ENCODE peak calls at places on chromosome 21, in six cellular contexts. J is psoas muscle; O is adrenal gland; L is pancreas; S is sigmoid colon; U is CD8-positive, alpha-beta T cell. C is an unnamed sample.

GRCh38 chr21:45291613-45292398 is 4.1 kb upstream of the POFUT2 start:
- DNase-seq in O (peak), U (no peak), L (no peak), S (peak), J (no peak), C (no peak)

GRCh38 chr21:31316488-31317169 is 27.4 kb downstream of the TIAM1 start:
- DNase-seq in O (no peak), U (no peak), L (no peak), J (no peak), S (no peak), C (no peak)

GRCh38 chr21:44462090-44462833 is 7.0 kb downstream of the LRRC3 start:
- DNase-seq in O (no peak), J (no peak), U (no peak), S (peak), L (no peak), C (no peak)

GRCh38 chr21:45861156-45861870 is 120.3 kb upstream of the COL6A1 start:
- DNase-seq in L (no peak), O (peak), S (no peak), J (no peak), U (no peak), C (no peak)

GRCh38 chr21:30193201-30193600 is 22.7 kb downstream of the CLDN8 start:
- DNase-seq in O (no peak), U (no peak), J (no peak), S (no peak), L (no peak), C (no peak)

GRCh38 chr21:46097826-46098286 is at the start of gene COL6A2:
- DNase-seq in O (peak), J (peak), U (peak), S (peak), L (peak), C (no peak)

GRCh38 chr21:41481191-41481590 is 26.8 kb downstream of the TMPRSS2 start:
- DNase-seq in J (no peak), U (no peak), O (no peak), L (no peak), S (no peak), C (no peak)

GRCh38 chr21:28160378-28160777 is 832.3 kb downstream of the LTN1 start:
- DNase-seq in S (no peak), U (no peak), L (no peak), O (no peak), J (peak), C (no peak)

GRCh38 chr21:31750843-31751242 is 18.9 kb upstream of the SCAF4 start:
- DNase-seq in J (no peak), L (no peak), O (no peak), S (no peak), U (no peak), C (no peak)

GRCh38 chr21:45790427-45790826 is 146.9 kb downstream of the PCBP3 start:
- DNase-seq in J (no peak), L (no peak), O (no peak), U (no peak), S (no peak), C (no peak)

GRCh38 chr21:39073063-39073462 is 110.2 kb downstream of the PSMG1 start:
- DNase-seq in S (no peak), U (no peak), J (no peak), O (no peak), L (no peak), C (no peak)

GRCh38 chr21:44058652-44058964 is 46.5 kb downstream of the TRAPPC10 start:
- DNase-seq in J (no peak), U (no peak), L (no peak), O (peak), S (no peak), C (no peak)

GRCh38 chr21:31911138-31911907 is 38.5 kb downstream of the HUNK start:
- DNase-seq in S (no peak), O (peak), L (no peak), J (no peak), U (no peak), C (no peak)

GRCh38 chr21:34580181-34580700 is 34.7 kb downstream of the RCAN1 start:
- DNase-seq in U (no peak), S (no peak), O (peak), J (peak), L (peak), C (no peak)

GRCh38 chr21:34576043-34576466 is 38.9 kb downstream of the RCAN1 start:
- DNase-seq in J (no peak), S (no peak), U (no peak), O (no peak), L (no peak), C (peak)

GRCh38 chr21:31198575-31198974 is 145.5 kb downstream of the TIAM1 start:
- DNase-seq in L (no peak), S (no peak), O (no peak), J (no peak), U (no peak), C (peak)

GRCh38 chr21:41419921-41420862 is 5.8 kb upstream of the MX1 start:
- DNase-seq in O (peak), L (peak), U (peak), J (peak), S (peak), C (peak)

GRCh38 chr21:46550511-46550941 is 54.4 kb downstream of the S100B start:
- DNase-seq in S (peak), O (peak), L (no peak), U (peak), J (no peak), C (no peak)

GRCh38 chr21:45502006-45502345 is 40.3 kb downstream of the SLC19A1 start:
- DNase-seq in U (no peak), L (peak), J (peak), S (peak), O (no peak), C (no peak)

GRCh38 chr21:45555557-45556301 is 13.5 kb upstream of the SLC19A1 start:
- DNase-seq in U (peak), J (peak), S (peak), L (peak), O (peak), C (peak)

GRCh38 chr21:27301216-27301615 is 334.3 kb upstream of the ADAMTS5 start:
- DNase-seq in U (no peak), O (no peak), S (no peak), J (no peak), L (no peak), C (no peak)

GRCh38 chr21:38843806-38844479 is 38.2 kb downstream of the ETS2 start:
- DNase-seq in J (no peak), L (no peak), O (no peak), S (no peak), U (no peak), C (no peak)

GRCh38 chr21:31273278-31273677 is 70.8 kb downstream of the TIAM1 start:
- DNase-seq in U (no peak), S (no peak), O (no peak), J (no peak), L (no peak), C (no peak)

GRCh38 chr21:29372063-29372802 is 73.5 kb downstream of the BACH1 start:
- DNase-seq in S (peak), U (peak), O (peak), L (no peak), J (no peak), C (peak)

GRCh38 chr21:45596704-45597318 is 46.7 kb upstream of the PCBP3 start:
- DNase-seq in L (peak), U (peak), J (peak), S (peak), O (peak), C (no peak)

GRCh38 chr21:29022141-29022540 is 2.3 kb upstream of the USP16 start:
- DNase-seq in S (no peak), L (no peak), U (no peak), O (no peak), J (no peak), C (no peak)

GRCh38 chr21:46153259-46154154 is 1.9 kb downstream of the FTCD start:
- DNase-seq in U (no peak), O (peak), L (peak), J (peak), S (peak), C (no peak)

GRCh38 chr21:28324690-28325089 is 668.0 kb downstream of the LTN1 start:
- DNase-seq in U (no peak), S (no peak), O (no peak), L (no peak), J (no peak), C (no peak)

GRCh38 chr21:18384771-18385170 is 18.8 kb downstream of the TMPRSS15 start:
- DNase-seq in U (no peak), J (no peak), O (no peak), L (no peak), S (no peak), C (peak)

GRCh38 chr21:39004776-39005605 is 178.3 kb downstream of the PSMG1 start:
- DNase-seq in L (no peak), J (no peak), O (peak), U (peak), S (peak), C (no peak)

GRCh38 chr21:25701529-25701928 is 33.2 kb downstream of the ATP5PF start:
- DNase-seq in L (no peak), J (no peak), U (no peak), O (no peak), S (no peak), C (no peak)

GRCh38 chr21:28822882-28823335 is 169.8 kb downstream of the LTN1 start:
- DNase-seq in L (no peak), O (no peak), J (no peak), S (no peak), U (no peak), C (peak)

GRCh38 chr21:44815852-44816628 is 1.8 kb downstream of the SUMO3 start:
- DNase-seq in O (no peak), S (peak), L (no peak), J (no peak), U (no peak), C (no peak)

GRCh38 chr21:44947111-44947929 is 7.5 kb downstream of the SLX9 start:
- DNase-seq in U (no peak), J (peak), O (no peak), S (peak), L (no peak), C (no peak)

GRCh38 chr21:16193758-16194606 is 464.2 kb downstream of the USP25 start:
- DNase-seq in S (peak), O (peak), J (peak), L (no peak), U (no peak), C (peak)

GRCh38 chr21:46581780-46582307 is 23.0 kb downstream of the S100B start:
- DNase-seq in O (no peak), U (no peak), L (no peak), S (no peak), J (no peak), C (no peak)

GRCh38 chr21:42539931-42540343 is 26.3 kb downstream of the SLC37A1 start:
- DNase-seq in O (peak), U (no peak), S (peak), J (no peak), L (no peak), C (no peak)
- TF ChIP-seq CTCF in O (no peak), U (no peak), S (no peak), J (no peak), L (no peak), C (peak)

GRCh38 chr21:35933466-35933865 is 126.9 kb downstream of the SETD4 start:
- DNase-seq in J (peak), S (peak), U (no peak), L (no peak), O (peak), C (no peak)
- TF ChIP-seq CTCF in J (no peak), S (no peak), U (no peak), L (no peak), O (no peak), C (no peak)

DNA sequence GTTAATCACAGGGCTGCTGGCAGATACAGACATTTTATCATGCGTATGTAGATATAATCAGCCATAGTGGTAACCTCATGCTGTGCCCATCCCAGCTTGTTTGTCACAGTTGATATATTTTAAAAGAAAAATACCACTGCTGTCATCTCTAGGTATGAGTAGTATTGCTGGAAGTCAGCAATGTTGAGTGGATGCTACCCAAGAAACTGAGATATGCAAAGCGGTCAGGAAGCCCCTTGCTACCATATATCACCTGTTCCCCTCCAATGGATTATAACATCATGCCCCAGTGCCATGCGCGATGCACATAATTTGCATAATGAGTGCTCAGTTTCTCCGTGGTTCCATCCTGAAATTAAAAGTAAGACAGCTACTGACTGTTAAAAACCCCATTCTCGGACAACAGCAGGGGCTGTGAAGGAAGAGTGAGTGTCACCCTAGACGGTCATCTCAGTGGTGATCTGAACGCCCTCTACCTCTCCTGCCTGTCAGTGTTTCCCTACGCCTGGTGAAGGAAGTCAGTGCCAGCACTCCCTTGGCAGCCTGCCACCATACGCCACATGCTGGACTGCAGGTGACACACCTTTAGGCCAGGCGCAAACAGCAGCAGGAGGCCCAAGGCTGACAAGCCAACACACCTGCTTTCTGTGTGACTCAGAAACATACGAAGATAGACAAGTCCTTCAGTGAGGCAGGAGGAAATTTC is 2.7 kb downstream of the IL10RB start:
- DNase-seq in L (peak), O (peak), S (no peak), U (no peak), J (no peak), C (peak)
- TF ChIP-seq CTCF in L (no peak), O (no peak), S (no peak), U (no peak), J (no peak), C (peak)

GRCh38 chr21:37075214-37075770 is 2.2 kb downstream of the TTC3 start:
- DNase-seq in S (no peak), J (no peak), U (no peak), O (no peak), L (no peak), C (no peak)

GRCh38 chr21:37074195-37074510 is 1.1 kb downstream of the TTC3 start:
- DNase-seq in U (no peak), O (no peak), S (no peak), L (peak), J (no peak), C (no peak)

GRCh38 chr21:37076087-37076486 is 3.0 kb downstream of the TTC3 start:
- DNase-seq in U (no peak), O (no peak), L (no peak), J (no peak), S (no peak), C (no peak)

GRCh38 chr21:37073417-37074194 is 552 bp downstream of the TTC3 start:
- DNase-seq in U (peak), O (peak), L (peak), J (no peak), S (peak), C (no peak)

GRCh38 chr21:37074546-37074945 is 1.5 kb downstream of the TTC3 start:
- DNase-seq in S (no peak), O (no peak), J (no peak), U (no peak), L (no peak), C (no peak)
- TF ChIP-seq CTCF in S (no peak), O (no peak), J (no peak), U (no peak), L (no peak), C (no peak)

DNA sequence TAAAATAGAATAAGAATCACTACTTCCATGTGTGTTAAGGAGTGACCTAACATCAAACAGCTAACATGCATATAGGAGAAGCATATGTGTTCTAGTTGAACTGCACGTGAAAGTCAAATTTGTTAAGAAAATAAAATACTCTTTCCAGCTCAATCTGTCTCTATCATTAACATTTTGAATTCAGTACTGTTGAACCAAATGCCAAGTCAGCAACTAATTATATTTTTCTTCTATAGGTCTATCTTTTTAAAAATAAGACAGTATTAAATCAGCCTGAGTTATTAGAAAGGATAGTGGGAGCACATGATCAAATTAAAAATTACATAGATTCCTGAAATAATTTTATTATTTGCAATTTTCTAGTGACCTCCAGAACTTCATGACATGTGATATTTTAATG is 141.8 kb downstream of the NRIP1 start:
- DNase-seq in S (no peak), U (no peak), L (no peak), O (no peak), J (no peak), C (no peak)
- TF ChIP-seq CTCF in S (no peak), U (no peak), L (no peak), O (no peak), J (no peak), C (no peak)

GRCh38 chr21:37164742-37165141 is 91.7 kb downstream of the TTC3 start:
- DNase-seq in J (no peak), S (no peak), U (no peak), O (no peak), L (no peak), C (no peak)

GRCh38 chr21:37165606-37166005 is 92.6 kb downstream of the TTC3 start:
- DNase-seq in O (no peak), U (no peak), L (no peak), S (no peak), J (no peak), C (no peak)

GRCh38 chr21:37168666-37169065 is 95.6 kb downstream of the TTC3 start:
- DNase-seq in J (no peak), S (no peak), U (no peak), L (no peak), O (no peak), C (no peak)

GRCh38 chr21:37172646-37173045 is 94.5 kb downstream of the VPS26C start:
- DNase-seq in J (no peak), L (no peak), U (no peak), S (no peak), O (no peak), C (no peak)

DNA sequence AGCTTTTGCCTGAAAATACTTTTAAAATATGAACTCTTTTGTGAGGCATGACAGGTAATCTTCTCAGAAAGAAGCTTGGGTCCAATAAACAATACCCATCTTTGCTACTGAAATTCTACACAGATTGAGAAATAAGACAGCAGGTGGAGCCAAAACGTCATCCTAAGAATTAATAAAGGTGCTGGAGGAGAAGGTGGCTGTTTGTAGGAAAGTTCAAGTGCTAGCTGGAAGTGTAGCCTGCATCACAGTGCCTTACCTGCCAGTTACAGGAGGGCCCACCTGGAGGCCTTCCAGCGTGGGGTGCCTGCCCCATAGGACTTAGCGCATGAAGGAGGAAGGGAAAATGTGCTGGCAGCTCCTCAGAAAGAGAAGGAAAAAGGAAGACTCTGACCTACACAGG is 93.7 kb downstream of the TTC3 start:
- DNase-seq in L (no peak), J (no peak), S (no peak), U (no peak), O (no peak), C (no peak)
- TF ChIP-seq CTCF in L (no peak), J (peak), S (no peak), U (no peak), O (no peak), C (peak)

C was measured in LNCaP clone FGC.